ENCODE peak calls at places on chromosomes 7 and 10, in ten cellular contexts. B is right atrium auricular region, N is GM12864, T is AG04449, O is foreskin fibroblast, P is Peyer's patch, K is sigmoid colon, I is HCT116, Z is transverse colon, V is breast epithelium. G is an unnamed sample.

GRCh38 chr10:31204090-31204489 is 114.9 kb upstream of the ZEB1 start:
- DNase-seq in B (no peak), N (no peak), T (no peak), O (peak; percentile 39), P (no peak), K (no peak), I (no peak), Z (no peak), V (no peak), G (peak; percentile 40)

GRCh38 chr7:80722596-80723141 is 84.2 kb downstream of the CD36 start:
- DNase-seq in B (peak; percentile 88), N (no peak), T (peak; percentile 99), O (peak; percentile 99), P (peak; percentile 82), K (peak; percentile 89), I (peak; percentile 98), Z (peak; percentile 37), V (peak; percentile 53), G (peak; percentile 100)

GRCh38 chr10:18610517-18610916 is 40.9 kb downstream of the NSUN6 start:
- DNase-seq in B (no peak), N (no peak), T (peak; percentile 17), O (peak; percentile 77), P (peak; percentile 64), K (no peak), I (peak; percentile 72), Z (peak; percentile 35), V (no peak), G (peak; percentile 90)

GRCh38 chr7:34087892-34088891 is 182.9 kb downstream of the BMPER start:
- DNase-seq in B (no peak), N (no peak), T (no peak), O (peak; percentile 67), P (no peak), K (no peak), I (peak; percentile 45), Z (peak; percentile 37), V (no peak), G (peak; percentile 61)

GRCh38 chr10:108465871-108466641 is 1301.5 kb upstream of the SORCS1 start:
- DNase-seq in B (no peak), N (no peak), T (no peak), O (peak; percentile 64), P (no peak), K (peak; percentile 70), I (no peak), Z (peak; percentile 18), V (no peak), G (peak; percentile 32)

GRCh38 chr10:128050937-128051336 is 75.3 kb downstream of the MKI67 start:
- DNase-seq in B (no peak), N (no peak), T (no peak), O (no peak), P (no peak), K (peak; percentile 74), I (no peak), Z (no peak), V (no peak), G (peak; percentile 21)

GRCh38 chr7:70812511-70812910 is 319.4 kb upstream of the GALNT17 start:
- DNase-seq in B (no peak), N (no peak), T (no peak), O (no peak), P (no peak), K (no peak), I (no peak), Z (no peak), V (no peak), G (no peak)

GRCh38 chr10:103749779-103750178 is 105.6 kb downstream of the SH3PXD2A start:
- DNase-seq in B (no peak), N (no peak), T (no peak), O (no peak), P (no peak), K (no peak), I (no peak), Z (no peak), V (no peak), G (no peak)

GRCh38 chr10:60913091-60913490 is 30.9 kb downstream of the RHOBTB1 start:
- DNase-seq in B (no peak), N (no peak), T (no peak), O (no peak), P (no peak), K (no peak), I (no peak), Z (no peak), V (no peak), G (no peak)

GRCh38 chr10:60917331-60918280 is 26.4 kb downstream of the RHOBTB1 start:
- DNase-seq in B (no peak), N (no peak), T (no peak), O (no peak), P (no peak), K (no peak), I (no peak), Z (no peak), V (no peak), G (peak; percentile 12)

GRCh38 chr10:60914676-60915075 is 29.3 kb downstream of the RHOBTB1 start:
- DNase-seq in B (no peak), N (no peak), T (peak; percentile 90), O (peak; percentile 90), P (peak; percentile 68), K (peak; percentile 91), I (no peak), Z (peak; percentile 44), V (peak; percentile 26), G (peak; percentile 88)

GRCh38 chr10:60913657-60914056 is 30.3 kb downstream of the RHOBTB1 start:
- DNase-seq in B (no peak), N (no peak), T (no peak), O (no peak), P (no peak), K (no peak), I (no peak), Z (no peak), V (no peak), G (no peak)

DNA sequence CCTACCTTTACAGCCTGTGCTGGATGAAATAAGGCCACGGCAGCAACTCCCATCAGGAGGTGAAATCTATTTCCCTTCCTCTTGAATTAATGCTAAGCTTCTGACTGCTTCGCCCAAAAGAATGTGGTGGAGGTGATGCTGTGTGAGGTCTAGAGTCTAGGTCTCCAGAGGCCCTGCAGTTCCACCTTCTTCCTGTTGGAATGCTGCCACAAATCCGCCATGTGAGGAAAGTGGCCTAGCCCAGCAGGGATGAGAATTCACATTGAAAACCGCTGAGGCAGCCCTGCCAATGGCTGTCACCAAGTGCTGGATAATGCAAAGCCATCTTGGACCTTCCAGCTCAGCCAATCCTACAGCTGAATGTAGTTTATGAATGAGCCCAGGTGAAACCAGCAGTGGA is 28.0 kb downstream of the RHOBTB1 start:
- DNase-seq in B (no peak), N (no peak), T (no peak), O (no peak), P (no peak), K (no peak), I (no peak), Z (no peak), V (no peak), G (no peak)
- TF ChIP-seq CTCF in B (no peak), N (peak; percentile 19), T (no peak), O (no peak), P (no peak), K (no peak), I (peak; percentile 40), Z (no peak), V (no peak), G (peak; percentile 6)

GRCh38 chr7:98531717-98532116 is 85.4 kb upstream of the NPTX2 start:
- DNase-seq in B (no peak), N (no peak), T (no peak), O (no peak), P (no peak), K (no peak), I (no peak), Z (no peak), V (no peak), G (no peak)

GRCh38 chr7:98536803-98537202 is 80.3 kb upstream of the NPTX2 start:
- DNase-seq in B (no peak), N (no peak), T (no peak), O (no peak), P (no peak), K (no peak), I (no peak), Z (no peak), V (no peak), G (no peak)

GRCh38 chr7:98539865-98540264 is 77.2 kb upstream of the NPTX2 start:
- DNase-seq in B (no peak), N (no peak), T (no peak), O (no peak), P (no peak), K (no peak), I (no peak), Z (no peak), V (no peak), G (no peak)

GRCh38 chr7:98534493-98534892 is 82.6 kb upstream of the NPTX2 start:
- DNase-seq in B (no peak), N (no peak), T (no peak), O (no peak), P (no peak), K (no peak), I (no peak), Z (no peak), V (no peak), G (no peak)
- H3K4me3 ChIP-seq in B (no peak overlapping the region), N (no peak overlapping the region), T (no peak overlapping the region), O (no peak overlapping the region), P (no peak overlapping the region), K (no peak overlapping the region), I (no peak overlapping the region), Z (no peak overlapping the region), V (no peak overlapping the region), G (no peak overlapping the region)

GRCh38 chr7:55132550-55132889 is 113.7 kb downstream of the EGFR start:
- DNase-seq in B (no peak), N (no peak), T (no peak), O (no peak), P (no peak), K (no peak), I (no peak), Z (no peak), V (no peak), G (no peak)

GRCh38 chr7:55134786-55135185 is 116.0 kb downstream of the EGFR start:
- DNase-seq in B (no peak), N (no peak), T (no peak), O (no peak), P (no peak), K (no peak), I (no peak), Z (no peak), V (no peak), G (peak; percentile 60)

GRCh38 chr7:55135462-55135861 is 116.6 kb downstream of the EGFR start:
- DNase-seq in B (no peak), N (no peak), T (no peak), O (no peak), P (no peak), K (no peak), I (no peak), Z (no peak), V (no peak), G (no peak)

GRCh38 chr7:55132890-55133551 is 114.2 kb downstream of the EGFR start:
- DNase-seq in B (no peak), N (no peak), T (peak; percentile 89), O (peak; percentile 99), P (peak; percentile 85), K (peak; percentile 83), I (peak; percentile 97), Z (peak; percentile 56), V (no peak), G (peak; percentile 99)

DNA sequence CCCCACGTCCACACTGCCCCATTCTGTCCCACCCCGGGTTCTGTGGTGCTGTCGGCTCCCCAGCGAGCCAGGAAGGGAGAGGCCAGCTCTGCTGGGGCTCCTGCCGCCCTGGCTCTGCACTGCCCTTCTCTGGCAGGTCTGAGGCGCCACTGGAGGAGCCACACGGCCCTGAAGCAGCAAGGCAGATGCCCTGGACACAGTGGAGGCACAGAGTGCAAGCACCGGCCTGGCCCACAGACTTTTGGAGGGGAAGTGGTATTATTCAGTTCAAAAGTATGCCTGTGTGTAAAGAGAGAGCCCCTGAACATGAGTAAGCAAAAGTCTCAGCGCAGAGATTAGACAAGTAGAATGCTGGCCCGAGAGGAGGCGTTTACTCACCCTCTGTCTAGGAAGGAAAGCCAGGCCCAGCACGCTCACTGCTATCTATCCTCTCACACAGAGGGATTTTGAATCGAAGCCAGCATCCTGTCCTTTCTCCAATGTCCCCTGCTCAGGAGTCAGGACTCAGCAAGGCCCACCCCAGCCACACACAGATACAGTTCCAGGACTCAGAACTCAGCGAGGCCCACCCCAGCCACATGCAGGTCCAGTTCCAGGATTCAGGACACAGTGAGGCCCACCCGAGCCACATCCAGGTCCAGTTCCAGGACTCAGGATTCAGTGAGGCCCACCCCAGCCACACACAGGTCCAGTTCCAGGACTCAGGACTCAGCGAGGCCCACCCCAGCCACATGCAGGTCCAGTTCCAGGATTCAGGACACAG is 115.0 kb downstream of the EGFR start:
- DNase-seq in B (peak; percentile 92), N (no peak), T (peak; percentile 96), O (peak; percentile 97), P (no peak), K (peak; percentile 79), I (peak; percentile 65), Z (no peak), V (no peak), G (peak; percentile 99)
- TF ChIP-seq CTCF in B (no peak), N (no peak), T (peak; percentile 7), O (peak; percentile 14), P (no peak), K (peak; percentile 11), I (no peak), Z (no peak), V (no peak), G (no peak)

GRCh38 chr7:5692845-5693278 is 88.6 kb downstream of the RNF216 start:
- DNase-seq in B (no peak), N (no peak), T (no peak), O (peak; percentile 70), P (no peak), K (no peak), I (no peak), Z (no peak), V (no peak), G (peak; percentile 71)

GRCh38 chr7:5693529-5693928 is 87.9 kb downstream of the RNF216 start:
- DNase-seq in B (no peak), N (peak; percentile 76), T (peak; percentile 75), O (peak; percentile 76), P (peak; percentile 63), K (peak; percentile 82), I (no peak), Z (no peak), V (peak; percentile 56), G (peak; percentile 42)

GRCh38 chr7:5691536-5692090 is 89.8 kb downstream of the RNF216 start:
- DNase-seq in B (no peak), N (no peak), T (no peak), O (no peak), P (no peak), K (no peak), I (no peak), Z (no peak), V (no peak), G (no peak)

GRCh38 chr7:5690931-5691461 is 90.5 kb downstream of the RNF216 start:
- DNase-seq in B (no peak), N (no peak), T (no peak), O (peak; percentile 48), P (no peak), K (peak; percentile 76), I (no peak), Z (no peak), V (no peak), G (peak; percentile 66)

GRCh38 chr7:5692112-5692844 is 89.2 kb downstream of the RNF216 start:
- DNase-seq in B (peak; percentile 96), N (no peak), T (peak; percentile 98), O (peak; percentile 96), P (peak; percentile 70), K (peak; percentile 96), I (no peak), Z (peak; percentile 50), V (peak; percentile 80), G (peak; percentile 99)
- H3K4me3 ChIP-seq in B (peak overlapping the region; percentile 39), N (peak overlapping the region; percentile 50), T (peak overlapping the region; percentile 38), O (peak overlapping the region; percentile 5), P (no peak overlapping the region), K (peak overlapping the region; percentile 16), I (no peak overlapping the region), Z (no peak overlapping the region), V (peak overlapping the region; percentile 42), G (no peak overlapping the region)